ENCODE peak calls at places on chromosomes 6 and 20, in ten cellular contexts. E, K, L, P, C, B, M, Y, H and D are unnamed samples.

GRCh38 chr6:143936986-143937765 is 70.9 kb downstream of the PLAGL1 start:
- DNase-seq in M (no peak), P (no peak), B (no peak), C (no peak), E (no peak), L (no peak), K (no peak), H (no peak), Y (no peak), D (no peak)

GRCh38 chr6:101290346-101290745 is 103.2 kb upstream of the GRIK2 start:
- DNase-seq in K (no peak), H (no peak), L (no peak), B (no peak), C (no peak), M (no peak), P (no peak), Y (no peak), E (no peak), D (no peak)

GRCh38 chr20:44410583-44411019 is 55.1 kb downstream of the HNF4A start:
- DNase-seq in P (no peak), L (no peak), C (no peak), E (no peak), K (no peak), B (no peak), H (no peak), Y (no peak), M (no peak), D (no peak)

GRCh38 chr6:38175786-38176185 is 356.3 kb downstream of the ZFAND3 start:
- DNase-seq in Y (peak; percentile 52), M (no peak), E (no peak), B (no peak), P (no peak), H (no peak), C (no peak), K (no peak), L (no peak), D (no peak)

GRCh38 chr20:45890077-45890996 is 671 bp downstream of the NEURL2 start:
- DNase-seq in Y (peak; percentile 95), E (peak; percentile 82), C (no peak), H (peak; percentile 74), B (peak; percentile 73), K (peak; percentile 84), M (peak; percentile 91), L (peak; percentile 66), P (peak; percentile 21), D (peak; percentile 85)

GRCh38 chr20:11799131-11799800 is 118.4 kb upstream of the BTBD3 start:
- DNase-seq in C (no peak), E (no peak), H (no peak), B (no peak), P (no peak), K (no peak), M (no peak), Y (no peak), L (no peak), D (no peak)

GRCh38 chr6:33490198-33490597 is 35.8 kb downstream of the ZBTB9 start:
- DNase-seq in L (peak; percentile 22), Y (no peak), C (no peak), H (no peak), M (peak; percentile 8), P (peak; percentile 7), B (no peak), E (no peak), K (no peak), D (no peak)

GRCh38 chr6:1678201-1678600 is 68.5 kb downstream of the FOXC1 start:
- DNase-seq in L (no peak), H (no peak), E (peak; percentile 63), M (no peak), P (no peak), Y (no peak), B (no peak), K (no peak), C (no peak), D (no peak)

GRCh38 chr20:18187020-18187419 is 49.4 kb downstream of the KAT14 start:
- DNase-seq in H (no peak), E (no peak), P (no peak), L (no peak), C (no peak), B (peak; percentile 11), Y (no peak), K (no peak), M (no peak), D (no peak)

GRCh38 chr20:60572991-60573390 is 614.8 kb downstream of the CDH26 start:
- DNase-seq in Y (no peak), C (no peak), P (no peak), B (no peak), K (no peak), H (no peak), M (no peak), L (no peak), E (no peak), D (no peak)

GRCh38 chr6:157092736-157093135 is 230.6 kb downstream of the TMEM242 start:
- DNase-seq in M (peak; percentile 41), B (no peak), P (no peak), H (no peak), E (no peak), Y (no peak), K (no peak), C (no peak), L (no peak), D (no peak)

GRCh38 chr6:52305385-52305784 is 20.8 kb upstream of the MCM3 start:
- DNase-seq in K (no peak), H (no peak), C (no peak), P (no peak), M (no peak), L (no peak), Y (no peak), B (no peak), E (no peak), D (no peak)
- H3K27ac ChIP-seq in K (peak overlapping the region; percentile 35), H (peak overlapping the region; percentile 62), C (peak overlapping the region; percentile 69), P (peak overlapping the region; percentile 98), M (no peak overlapping the region), L (no peak overlapping the region), Y (peak overlapping the region; percentile 7), B (no peak overlapping the region), E (no peak overlapping the region), D (peak overlapping the region; percentile 73)

DNA sequence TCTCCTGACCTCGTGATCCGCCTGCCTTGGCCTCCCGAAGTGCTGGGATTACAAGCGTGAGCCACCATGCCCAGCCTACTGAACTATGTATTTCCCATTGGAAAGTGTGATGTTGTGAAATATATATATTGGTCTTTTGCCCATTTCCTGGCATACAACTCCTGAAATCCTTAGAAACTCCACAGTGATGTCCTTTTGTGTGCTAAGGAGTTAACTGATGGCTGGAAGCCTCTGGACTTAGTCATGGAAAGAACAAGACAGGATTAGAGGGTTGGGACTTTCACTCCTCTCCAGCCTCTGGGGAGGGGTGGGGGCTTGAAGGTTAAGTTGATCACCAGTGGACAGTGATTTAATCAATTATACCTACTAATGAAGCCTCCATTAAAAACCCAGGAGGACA is 7.1 kb downstream of the PANK2 start:
- DNase-seq in K (no peak), B (no peak), H (no peak), P (no peak), L (no peak), E (no peak), C (no peak), M (no peak), Y (no peak), D (no peak)
- H3K4me1 ChIP-seq in K (peaks cover 5% of the 10 kb centered on the region), B (peaks cover 9% of the 10 kb centered on the region), H (peaks cover 71% of the 10 kb centered on the region), P (peaks cover 90% of the 10 kb centered on the region), L (peaks cover 88% of the 10 kb centered on the region), E (peaks cover 67% of the 10 kb centered on the region), C (peaks cover 47% of the 10 kb centered on the region), M (peaks cover 7% of the 10 kb centered on the region), Y (peaks cover 8% of the 10 kb centered on the region), D (peaks cover 96% of the 10 kb centered on the region)

DNA sequence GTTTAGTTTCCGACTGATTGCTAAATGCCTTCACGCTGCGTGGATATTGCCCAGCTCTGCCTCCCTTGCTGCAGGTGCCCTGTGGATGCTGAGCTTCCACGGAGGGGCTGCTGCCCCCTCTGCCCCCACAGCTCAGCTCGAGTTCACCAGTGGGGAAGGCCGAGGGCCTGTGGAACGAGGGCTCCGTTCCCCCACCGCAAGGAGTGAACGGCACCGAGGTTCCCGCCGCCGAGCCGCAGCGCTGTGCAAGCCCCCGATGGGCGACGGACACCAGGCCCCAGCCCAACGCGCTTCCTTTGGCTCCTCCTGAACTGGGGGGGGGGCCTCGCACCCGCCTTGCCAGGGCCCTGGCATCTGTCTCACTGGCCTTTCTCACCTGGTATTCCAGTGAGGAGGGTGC is 17.7 kb downstream of the DLL1 start:
- DNase-seq in B (no peak), K (no peak), M (no peak), P (no peak), C (no peak), E (no peak), H (no peak), Y (peak; percentile 67), L (no peak), D (no peak)
- H3K27ac ChIP-seq in B (no peak overlapping the region), K (no peak overlapping the region), M (no peak overlapping the region), P (no peak overlapping the region), C (no peak overlapping the region), E (no peak overlapping the region), H (no peak overlapping the region), Y (no peak overlapping the region), L (no peak overlapping the region), D (no peak overlapping the region)

DNA sequence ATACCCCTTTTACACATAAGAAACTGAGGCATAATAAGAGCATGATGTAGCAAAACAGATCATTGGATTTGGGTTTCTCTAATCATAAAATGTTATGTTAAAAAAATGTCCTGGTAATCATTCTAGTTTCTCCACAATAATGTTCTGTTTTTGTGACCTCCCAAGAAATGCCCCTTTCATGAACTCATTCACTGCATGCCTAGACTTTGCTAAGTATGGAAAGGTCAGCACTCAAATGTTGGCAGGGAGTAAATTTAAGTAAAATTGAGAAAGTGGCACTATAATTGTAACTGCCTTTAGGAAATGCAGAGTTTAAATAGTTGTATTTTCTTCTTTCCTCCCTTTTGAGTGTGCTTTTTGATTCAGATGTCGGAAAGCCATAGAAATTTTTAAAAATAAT is 48.5 kb upstream of the ID4 start:
- DNase-seq in L (no peak), K (no peak), P (no peak), C (no peak), M (no peak), E (no peak), B (no peak), H (no peak), Y (no peak), D (no peak)
- H3K4me1 ChIP-seq in L (peaks cover 12% of the 10 kb centered on the region), K (no peaks in the 10 kb centered on the region), P (peaks cover 12% of the 10 kb centered on the region), C (no peaks in the 10 kb centered on the region), M (peaks cover 15% of the 10 kb centered on the region), E (no peaks in the 10 kb centered on the region), B (no peaks in the 10 kb centered on the region), H (peaks cover 12% of the 10 kb centered on the region), Y (no peaks in the 10 kb centered on the region), D (no peaks in the 10 kb centered on the region)